ENCODE peak calls at places on chromosomes 2 and 18, in four cellular contexts. I is activated CD4-positive, CD25-positive, alpha-beta regulatory T cell treated with anti-CD3 and anti-CD28 coated beads, Interleukin-2, amount 50 U/mL, for 72 hours; F is cardiac fibroblast; P is RWPE1. S is an unnamed sample.

GRCh38 chr18:76353046-76353445 is 142.0 kb downstream of the ZNF516 start:
- DNase-seq in I (no peak), F (no peak), P (no peak), S (peak)

GRCh38 chr2:20540587-20541304 is 93.9 kb downstream of the RHOB start:
- DNase-seq in I (no peak), F (no peak), P (no peak), S (no peak)

GRCh38 chr2:213678437-213679218 is 394.4 kb downstream of the SPAG16 start:
- DNase-seq in I (no peak), F (no peak), P (no peak), S (no peak)

GRCh38 chr2:168935810-168936581 is 34.9 kb downstream of the G6PC2 start:
- DNase-seq in I (no peak), F (peak), P (peak), S (no peak)

GRCh38 chr2:174846941-174847938 is 83.0 kb upstream of the CHRNA1 start:
- DNase-seq in I (no peak), F (peak), P (peak), S (no peak)

GRCh38 chr2:138502253-138503086 is 900 bp downstream of the SPOPL start:
- DNase-seq in I (no peak), F (peak), P (peak), S (no peak)

GRCh38 chr18:79353238-79353637 is 42.5 kb upstream of the NFATC1 start:
- DNase-seq in I (no peak), F (peak), P (no peak), S (no peak)

GRCh38 chr18:68660355-68661183 is 54.3 kb downstream of the TMX3 start:
- DNase-seq in I (no peak), F (peak), P (peak), S (no peak)

GRCh38 chr2:238569415-238570195 is 142.9 kb downstream of the ASB1 start:
- DNase-seq in I (no peak), F (peak), P (no peak), S (no peak)

GRCh38 chr18:3059272-3059671 is 46.3 kb upstream of the LPIN2 start:
- DNase-seq in I (no peak), F (no peak), P (no peak), S (no peak)

GRCh38 chr2:80573950-80574349 is 269.4 kb upstream of the LRRTM1 start:
- DNase-seq in I (no peak), F (no peak), P (no peak), S (no peak)

GRCh38 chr2:118994172-118994700 is 52.2 kb downstream of the MARCO start:
- DNase-seq in I (no peak), F (no peak), P (no peak), S (no peak)

GRCh38 chr18:69411199-69411598 is 10.5 kb downstream of the DOK6 start:
- DNase-seq in I (no peak), F (no peak), P (no peak), S (no peak)

GRCh38 chr2:30677861-30678385 is 129.3 kb downstream of the CAPN13 start:
- DNase-seq in I (no peak), F (no peak), P (no peak), S (peak)

GRCh38 chr2:16152928-16153753 is 212.8 kb downstream of the MYCN start:
- DNase-seq in I (no peak), F (no peak), P (no peak), S (no peak)

GRCh38 chr2:237432484-237433092 is 18.6 kb upstream of the COL6A3 start:
- DNase-seq in I (peak), F (peak), P (peak), S (peak)

GRCh38 chr2:26629751-26630150 is 11.4 kb downstream of the CIB4 start:
- DNase-seq in I (no peak), F (no peak), P (no peak), S (no peak)

GRCh38 chr2:33730193-33730592 is 131.1 kb upstream of the FAM98A start:
- DNase-seq in I (no peak), F (no peak), P (no peak), S (no peak)

GRCh38 chr2:219748673-219749570 is 121.5 kb downstream of the SLC4A3 start:
- DNase-seq in I (no peak), F (no peak), P (no peak), S (no peak)

S was measured in stimulated activated effector memory CD8-positive, alpha-beta T cell treated with anti-CD3 and anti-CD28 coated beads, Interleukin-12 subunit alpha, Interleukin-12 subunit beta, amount 100 ng/mL, for 72 hours.